ENCODE peak calls at places on chromosomes 4 and X, in five cellular contexts. W is pancreas, R is breast epithelium, E is vagina, M is heart left ventricle. F is an unnamed sample.

GRCh38 chr4:174764105-174764729 is 64.8 kb downstream of the GLRA3 start:
- DNase-seq in E (no peak), R (no peak), M (no peak), W (no peak), F (no peak)

GRCh38 chr4:66906314-66906713 is 639.0 kb downstream of the CENPC start:
- DNase-seq in E (no peak), M (no peak), W (no peak), R (no peak), F (no peak)

GRCh38 chrX:69074726-69075125 is 90.5 kb downstream of the PJA1 start:
- DNase-seq in M (no peak), W (no peak), E (no peak), R (no peak), F (no peak)

GRCh38 chr4:40057540-40058091 is 966 bp downstream of the N4BP2 start:
- DNase-seq in M (peak; percentile 78), E (no peak), W (peak; percentile 64), R (peak; percentile 78), F (peak; percentile 70)

GRCh38 chrX:72081605-72082320 is 50.0 kb downstream of the RTL5 start:
- DNase-seq in M (no peak), R (no peak), W (no peak), E (no peak), F (no peak)

GRCh38 chr4:80201326-80202151 is 4.2 kb downstream of the PRDM8 start:
- DNase-seq in E (no peak), R (no peak), M (peak; percentile 57), W (no peak), F (peak; percentile 65)

GRCh38 chrX:101410461-101410860 is 2.4 kb downstream of the HNRNPH2 start:
- DNase-seq in E (no peak), R (no peak), M (no peak), W (no peak), F (no peak)

GRCh38 chr4:19927381-19927780 is 324.3 kb upstream of the SLIT2 start:
- DNase-seq in E (no peak), M (no peak), R (no peak), W (no peak), F (no peak)

GRCh38 chr4:132694775-132695174 is 454.3 kb upstream of the PCDH10 start:
- DNase-seq in R (no peak), E (no peak), W (no peak), M (no peak), F (no peak)

GRCh38 chr4:124564121-124564520 is 148.4 kb downstream of the ANKRD50 start:
- DNase-seq in E (no peak), W (no peak), R (no peak), M (no peak), F (no peak)

GRCh38 chrX:134431894-134432293 is 28.1 kb upstream of the HPRT1 start:
- DNase-seq in M (no peak), R (no peak), E (no peak), W (no peak), F (no peak)

GRCh38 chr4:74217365-74217764 is 59.4 kb downstream of the MTHFD2L start:
- DNase-seq in E (no peak), W (no peak), M (no peak), R (no peak), F (no peak)

GRCh38 chr4:176539091-176539784 is 219.5 kb downstream of the SPCS3 start:
- DNase-seq in M (no peak), E (no peak), W (no peak), R (no peak), F (no peak)

GRCh38 chr4:33780952-33781655 is 2463.2 kb downstream of the ARAP2 start:
- DNase-seq in W (no peak), R (no peak), E (no peak), M (no peak), F (no peak)

GRCh38 chr4:72432282-72432681 is 136.7 kb downstream of the ADAMTS3 start:
- DNase-seq in M (no peak), R (no peak), W (no peak), E (no peak), F (no peak)

GRCh38 chrX:9606971-9607370 is 142.1 kb downstream of the TBL1X start:
- DNase-seq in R (no peak), W (no peak), E (no peak), M (no peak), F (no peak)

GRCh38 chrX:9352683-9353430 is 112.0 kb upstream of the TBL1X start:
- DNase-seq in M (no peak), W (no peak), R (no peak), E (no peak), F (peak; percentile 55)

GRCh38 chr4:48254381-48255072 is 15.1 kb downstream of the TEC start:
- DNase-seq in E (no peak), R (no peak), M (peak; percentile 76), W (peak; percentile 33), F (no peak)

GRCh38 chr4:26083987-26084386 is 170.0 kb downstream of the SMIM20 start:
- DNase-seq in R (no peak), M (no peak), E (no peak), W (no peak), F (no peak)

GRCh38 chr4:15702941-15703403 is at the start of gene BST1:
- DNase-seq in W (peak; percentile 24), E (no peak), M (peak; percentile 60), R (peak; percentile 56), F (peak; percentile 89)

GRCh38 chrX:16970977-16971376 is 24.5 kb downstream of the REPS2 start:
- DNase-seq in R (no peak), E (no peak), M (no peak), W (no peak), F (no peak)

GRCh38 chr4:17029432-17029831 is 131.0 kb upstream of the LDB2 start:
- DNase-seq in M (no peak), W (no peak), R (no peak), E (no peak), F (no peak)

GRCh38 chr4:150348079-150348478 is 233.9 kb upstream of the MAB21L2 start:
- DNase-seq in E (no peak), R (no peak), M (no peak), W (no peak), F (no peak)

GRCh38 chrX:38036471-38036870 is 30.1 kb downstream of the SYTL5 start:
- DNase-seq in R (no peak), M (no peak), W (no peak), E (no peak), F (no peak)

GRCh38 chr4:185235480-185236154 is 26.2 kb downstream of the SNX25 start:
- DNase-seq in W (no peak), M (no peak), E (no peak), R (no peak), F (no peak)

GRCh38 chr4:19807505-19807904 is 444.2 kb upstream of the SLIT2 start:
- DNase-seq in R (no peak), M (no peak), W (no peak), E (no peak), F (no peak)

GRCh38 chr4:113179996-113180395 is 130.5 kb downstream of the ANK2 start:
- DNase-seq in E (no peak), M (no peak), W (no peak), R (no peak), F (no peak)

DNA sequence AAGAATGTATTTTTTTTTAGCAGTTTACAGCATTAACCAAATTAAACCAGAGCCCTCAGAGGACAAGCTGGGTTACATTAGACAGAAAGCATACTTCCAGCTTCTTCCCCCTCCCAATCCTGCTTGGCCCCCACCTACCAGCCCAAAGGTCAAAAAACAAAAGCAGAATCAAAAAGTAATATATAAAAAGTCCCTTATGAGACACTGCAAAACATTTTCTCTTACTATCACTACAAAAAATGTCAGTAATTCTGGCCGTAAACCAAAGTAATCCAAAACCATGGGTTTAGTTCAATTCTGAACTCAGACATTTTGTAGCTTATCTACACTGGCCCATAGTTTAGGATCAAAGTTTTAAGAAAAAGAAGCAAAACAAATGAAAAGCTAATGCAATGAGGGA is 38.0 kb downstream of the APBB2 start:
- DNase-seq in R (no peak), M (no peak), W (no peak), E (no peak), F (no peak)
- H3K27ac ChIP-seq in R (peak overlapping the region; percentile 39), M (peak overlapping the region; percentile 21), W (no peak overlapping the region), E (peak overlapping the region; percentile 30), F (no peak overlapping the region)

DNA sequence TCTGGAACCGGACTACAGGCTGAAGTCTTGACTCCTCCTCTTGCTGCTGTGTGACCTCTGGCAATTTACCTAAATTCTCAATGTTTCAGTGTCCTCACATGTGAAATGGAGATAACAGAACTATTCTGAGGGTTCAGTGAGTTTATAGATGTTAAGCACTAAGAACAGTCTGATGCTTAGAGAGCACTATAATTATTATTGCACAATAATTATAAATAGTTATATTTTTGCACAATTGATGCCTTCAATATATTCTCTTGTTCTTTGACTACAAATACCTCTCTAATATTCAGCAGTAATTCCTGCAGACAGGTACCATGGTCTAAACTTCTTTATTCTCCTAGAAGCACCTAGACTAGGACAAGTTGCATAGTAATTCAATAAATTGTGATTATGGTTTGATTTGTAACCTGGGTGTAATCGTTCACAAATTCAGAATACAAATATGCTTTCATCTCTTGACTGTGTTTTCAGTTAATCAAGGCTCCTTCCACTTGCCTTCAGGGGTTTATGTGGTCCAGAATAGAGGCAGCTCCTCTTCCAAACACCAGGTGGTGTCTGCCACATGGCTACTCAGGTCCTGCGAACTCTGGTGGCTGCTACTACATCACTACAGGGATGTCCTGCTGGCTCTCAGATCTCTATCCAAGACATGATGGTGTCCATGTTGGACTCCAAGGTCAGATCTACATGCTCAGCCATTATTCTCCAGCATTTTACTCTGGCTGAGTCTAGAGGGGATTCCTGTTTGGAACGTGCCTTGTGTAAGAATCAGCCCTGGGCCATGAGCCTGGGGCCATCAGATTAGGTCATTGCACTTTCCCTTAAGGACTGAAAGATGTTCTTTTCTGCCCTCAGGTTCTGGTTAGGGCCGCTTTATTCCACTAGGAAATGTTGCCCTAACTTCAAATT is 103.4 kb downstream of the QRFPR start:
- DNase-seq in W (no peak), M (no peak), R (no peak), E (no peak), F (no peak)
- TF ChIP-seq CTCF in W (no peak), M (peak; percentile 9), R (no peak), E (no peak), F (no peak)

GRCh38 chr4:165810726-165811125 is 62.3 kb upstream of the TLL1 start:
- DNase-seq in E (no peak), R (no peak), M (no peak), W (no peak), F (no peak)

GRCh38 chr4:165814256-165815010 is 58.6 kb upstream of the TLL1 start:
- DNase-seq in R (no peak), M (no peak), E (no peak), W (no peak), F (no peak)

DNA sequence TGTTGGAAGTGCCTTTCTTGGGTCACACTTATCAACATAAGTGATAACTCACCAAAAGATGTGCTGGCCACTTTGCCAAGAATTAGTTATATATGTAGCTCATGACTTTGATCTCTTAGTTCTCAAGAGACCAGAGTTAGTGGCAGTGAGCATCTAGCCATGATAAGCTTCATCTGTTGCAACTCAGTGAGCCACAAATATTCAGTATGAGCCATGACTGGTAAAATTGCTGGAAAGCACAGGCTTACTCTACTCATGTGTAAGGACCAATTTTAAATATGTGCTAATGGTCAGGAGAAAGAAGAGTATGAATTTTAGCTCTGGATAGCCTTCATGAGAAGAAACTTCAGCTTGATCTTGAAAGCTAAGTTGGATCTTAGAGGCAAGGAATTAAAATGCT is 59.4 kb upstream of the TLL1 start:
- DNase-seq in M (no peak), W (no peak), R (no peak), E (no peak), F (no peak)
- H3K4me3 ChIP-seq in M (no peak overlapping the region), W (no peak overlapping the region), R (no peak overlapping the region), E (no peak overlapping the region), F (no peak overlapping the region)

GRCh38 chr4:138199568-138200235 is 42.4 kb downstream of the SLC7A11 start:
- DNase-seq in M (no peak), E (no peak), R (no peak), W (no peak), F (no peak)
- H3K27ac ChIP-seq in M (no peak overlapping the region), E (no peak overlapping the region), R (no peak overlapping the region), W (no peak overlapping the region), F (no peak overlapping the region)